ENCODE peak calls at places on chromosomes 3 and 15, in six cellular contexts. One of them, this sample, is unnamed.

GRCh38 chr3:117874028-117874765 is 1160.4 kb downstream of the IGSF11 start:
- DNase-seq in left ventricle myocardium inferior: no peak
- DNase-seq in foreskin keratinocyte: no peak
- DNase-seq in DMS153: no peak
- DNase-seq in activated T-helper 1 cell treated with Interleukin-2 at 50 U/mL for 16 hours: no peak
- DNase-seq in EH: no peak
- DNase-seq in this sample: no peak

GRCh38 chr3:4398120-4398740 is 68.8 kb downstream of the SUMF1 start:
- DNase-seq in activated T-helper 1 cell treated with Interleukin-2 at 50 U/mL for 16 hours: no peak
- DNase-seq in EH: no peak
- DNase-seq in left ventricle myocardium inferior: no peak
- DNase-seq in foreskin keratinocyte: no peak
- DNase-seq in DMS153: no peak
- DNase-seq in this sample: no peak

GRCh38 chr3:158091526-158091925 is 14.7 kb downstream of the SHOX2 start:
- DNase-seq in activated T-helper 1 cell treated with Interleukin-2 at 50 U/mL for 16 hours: no peak
- DNase-seq in foreskin keratinocyte: no peak
- DNase-seq in DMS153: no peak
- DNase-seq in left ventricle myocardium inferior: no peak
- DNase-seq in EH: peak
- DNase-seq in this sample: no peak

GRCh38 chr3:188950832-188951489 is 220.8 kb upstream of the TPRG1 start:
- DNase-seq in DMS153: no peak
- DNase-seq in activated T-helper 1 cell treated with Interleukin-2 at 50 U/mL for 16 hours: no peak
- DNase-seq in EH: peak
- DNase-seq in foreskin keratinocyte: peak
- DNase-seq in left ventricle myocardium inferior: peak
- DNase-seq in this sample: no peak

GRCh38 chr3:46646700-46647099 is 34.4 kb downstream of the FAM240A start:
- DNase-seq in left ventricle myocardium inferior: no peak
- DNase-seq in DMS153: no peak
- DNase-seq in foreskin keratinocyte: peak
- DNase-seq in activated T-helper 1 cell treated with Interleukin-2 at 50 U/mL for 16 hours: no peak
- DNase-seq in EH: peak
- DNase-seq in this sample: no peak

GRCh38 chr3:94716326-94717018 is 653.6 kb downstream of the NSUN3 start:
- DNase-seq in foreskin keratinocyte: peak
- DNase-seq in left ventricle myocardium inferior: no peak
- DNase-seq in activated T-helper 1 cell treated with Interleukin-2 at 50 U/mL for 16 hours: no peak
- DNase-seq in DMS153: no peak
- DNase-seq in EH: no peak
- DNase-seq in this sample: no peak

GRCh38 chr3:152466784-152467183 is 198.1 kb downstream of the MBNL1 start:
- DNase-seq in DMS153: no peak
- DNase-seq in EH: peak
- DNase-seq in activated T-helper 1 cell treated with Interleukin-2 at 50 U/mL for 16 hours: no peak
- DNase-seq in left ventricle myocardium inferior: no peak
- DNase-seq in foreskin keratinocyte: peak
- DNase-seq in this sample: no peak

GRCh38 chr3:46852329-46852720 is 10.9 kb downstream of the MYL3 start:
- DNase-seq in foreskin keratinocyte: no peak
- DNase-seq in EH: no peak
- DNase-seq in left ventricle myocardium inferior: no peak
- DNase-seq in activated T-helper 1 cell treated with Interleukin-2 at 50 U/mL for 16 hours: no peak
- DNase-seq in DMS153: no peak
- DNase-seq in this sample: no peak

GRCh38 chr3:195069501-195070251 is 201.3 kb downstream of the XXYLT1 start:
- DNase-seq in left ventricle myocardium inferior: no peak
- DNase-seq in DMS153: no peak
- DNase-seq in foreskin keratinocyte: no peak
- DNase-seq in EH: no peak
- DNase-seq in activated T-helper 1 cell treated with Interleukin-2 at 50 U/mL for 16 hours: no peak
- DNase-seq in this sample: no peak

GRCh38 chr3:72523409-72524172 is 324.7 kb downstream of the SHQ1 start:
- DNase-seq in activated T-helper 1 cell treated with Interleukin-2 at 50 U/mL for 16 hours: no peak
- DNase-seq in EH: no peak
- DNase-seq in foreskin keratinocyte: no peak
- DNase-seq in DMS153: no peak
- DNase-seq in left ventricle myocardium inferior: peak
- DNase-seq in this sample: no peak

GRCh38 chr15:48924528-48925393 is 39.0 kb downstream of the SHC4 start:
- DNase-seq in DMS153: no peak
- DNase-seq in EH: peak
- DNase-seq in activated T-helper 1 cell treated with Interleukin-2 at 50 U/mL for 16 hours: no peak
- DNase-seq in left ventricle myocardium inferior: no peak
- DNase-seq in foreskin keratinocyte: no peak
- DNase-seq in this sample: no peak

GRCh38 chr3:123339302-123339701 is 109.6 kb downstream of the ADCY5 start:
- DNase-seq in foreskin keratinocyte: no peak
- DNase-seq in EH: no peak
- DNase-seq in DMS153: no peak
- DNase-seq in activated T-helper 1 cell treated with Interleukin-2 at 50 U/mL for 16 hours: no peak
- DNase-seq in left ventricle myocardium inferior: peak
- DNase-seq in this sample: no peak

GRCh38 chr3:140050977-140051957 is 116.3 kb downstream of the CLSTN2 start:
- DNase-seq in DMS153: peak
- DNase-seq in activated T-helper 1 cell treated with Interleukin-2 at 50 U/mL for 16 hours: no peak
- DNase-seq in left ventricle myocardium inferior: peak
- DNase-seq in foreskin keratinocyte: peak
- DNase-seq in EH: no peak
- DNase-seq in this sample: peak

GRCh38 chr3:94083261-94083660 is 20.4 kb downstream of the NSUN3 start:
- DNase-seq in EH: no peak
- DNase-seq in left ventricle myocardium inferior: no peak
- DNase-seq in foreskin keratinocyte: no peak
- DNase-seq in activated T-helper 1 cell treated with Interleukin-2 at 50 U/mL for 16 hours: no peak
- DNase-seq in DMS153: no peak
- DNase-seq in this sample: no peak

GRCh38 chr15:101049282-101049681 is 130.1 kb downstream of the LRRK1 start:
- DNase-seq in DMS153: no peak
- DNase-seq in foreskin keratinocyte: no peak
- DNase-seq in EH: no peak
- DNase-seq in left ventricle myocardium inferior: no peak
- DNase-seq in activated T-helper 1 cell treated with Interleukin-2 at 50 U/mL for 16 hours: no peak
- DNase-seq in this sample: no peak

GRCh38 chr15:73002509-73002908 is 49.8 kb upstream of the NEO1 start:
- DNase-seq in EH: peak
- DNase-seq in DMS153: no peak
- DNase-seq in foreskin keratinocyte: no peak
- DNase-seq in activated T-helper 1 cell treated with Interleukin-2 at 50 U/mL for 16 hours: no peak
- DNase-seq in left ventricle myocardium inferior: no peak
- DNase-seq in this sample: no peak

GRCh38 chr3:138334608-138335007 is 5.0 kb upstream of the NME9 start:
- DNase-seq in left ventricle myocardium inferior: no peak
- DNase-seq in DMS153: no peak
- DNase-seq in foreskin keratinocyte: no peak
- DNase-seq in activated T-helper 1 cell treated with Interleukin-2 at 50 U/mL for 16 hours: no peak
- DNase-seq in EH: no peak
- DNase-seq in this sample: no peak

GRCh38 chr15:48679952-48680351 is 34.4 kb upstream of the FBN1 start:
- DNase-seq in activated T-helper 1 cell treated with Interleukin-2 at 50 U/mL for 16 hours: no peak
- DNase-seq in DMS153: no peak
- DNase-seq in EH: no peak
- DNase-seq in left ventricle myocardium inferior: no peak
- DNase-seq in foreskin keratinocyte: no peak
- DNase-seq in this sample: no peak

GRCh38 chr15:68054658-68055223 is 626 bp downstream of the PIAS1 start:
- DNase-seq in EH: peak
- DNase-seq in foreskin keratinocyte: peak
- DNase-seq in activated T-helper 1 cell treated with Interleukin-2 at 50 U/mL for 16 hours: peak
- DNase-seq in DMS153: no peak
- DNase-seq in left ventricle myocardium inferior: peak
- DNase-seq in this sample: peak

GRCh38 chr15:81023483-81024264 is 23.0 kb downstream of the TLNRD1 start:
- DNase-seq in DMS153: no peak
- DNase-seq in EH: peak
- DNase-seq in foreskin keratinocyte: no peak
- DNase-seq in left ventricle myocardium inferior: peak
- DNase-seq in activated T-helper 1 cell treated with Interleukin-2 at 50 U/mL for 16 hours: no peak
- DNase-seq in this sample: peak

GRCh38 chr3:108410531-108410984 is 99.8 kb downstream of the MYH15 start:
- DNase-seq in foreskin keratinocyte: no peak
- DNase-seq in EH: no peak
- DNase-seq in activated T-helper 1 cell treated with Interleukin-2 at 50 U/mL for 16 hours: no peak
- DNase-seq in left ventricle myocardium inferior: peak
- DNase-seq in DMS153: no peak
- DNase-seq in this sample: no peak

This sample was measured in iPS-NIHi11.